ENCODE peak calls at places on chromosomes 11 and 22, in seven cellular contexts. A, S, R, Q, P, G and M are unnamed samples.
A peak's percentile ranks its signal among the peaks of the same experiment; 100 is the strongest.

GRCh38 chr11:27392715-27393114 is 29.7 kb upstream of the CCDC34 start:
- DNase-seq in A (no peak), S (no peak), R (no peak), Q (no peak), P (no peak), G (peak; percentile 90), M (no peak)

GRCh38 chr22:41479671-41480396 is 10.9 kb downstream of the ACO2 start:
- DNase-seq in A (no peak), S (no peak), R (no peak), Q (no peak), P (no peak), G (peak; percentile 73), M (no peak)

GRCh38 chr11:131430466-131431176 is 60.2 kb downstream of the NTM start:
- DNase-seq in A (no peak), S (no peak), R (no peak), Q (no peak), P (no peak), G (no peak), M (no peak)

GRCh38 chr11:104073950-104074349 is 37.5 kb downstream of the DDI1 start:
- DNase-seq in A (no peak), S (no peak), R (no peak), Q (no peak), P (peak; percentile 12), G (peak; percentile 58), M (no peak)

GRCh38 chr11:106306942-106307341 is 229.5 kb downstream of the AASDHPPT start:
- DNase-seq in A (no peak), S (no peak), R (no peak), Q (no peak), P (no peak), G (no peak), M (no peak)

GRCh38 chr11:126669416-126669815 is 313.9 kb downstream of the ST3GAL4 start:
- DNase-seq in A (no peak), S (no peak), R (no peak), Q (no peak), P (no peak), G (peak; percentile 74), M (no peak)

GRCh38 chr11:2586091-2586792 is 113.6 kb downstream of the KCNQ1OT1 start:
- DNase-seq in A (peak; percentile 45), S (peak; percentile 82), R (no peak), Q (peak; percentile 13), P (no peak), G (no peak), M (peak; percentile 62)

GRCh38 chr11:1760351-1761109 is 3.2 kb downstream of the CTSD start:
- DNase-seq in A (peak; percentile 90), S (peak; percentile 95), R (peak; percentile 60), Q (peak; percentile 86), P (no peak), G (peak; percentile 52), M (no peak)

GRCh38 chr11:28674432-28675076 is 566.4 kb downstream of the METTL15 start:
- DNase-seq in A (no peak), S (no peak), R (no peak), Q (no peak), P (no peak), G (peak; percentile 67), M (no peak)

GRCh38 chr22:18109410-18110193 is 1.0 kb upstream of the TUBA8 start:
- DNase-seq in A (no peak), S (no peak), R (no peak), Q (no peak), P (no peak), G (no peak), M (no peak)

GRCh38 chr11:67354314-67355022 is 1.1 kb upstream of the POLD4 start:
- DNase-seq in A (peak; percentile 80), S (peak; percentile 90), R (peak; percentile 87), Q (peak; percentile 68), P (no peak), G (peak; percentile 98), M (no peak)

GRCh38 chr11:11513438-11513837 is 108.4 kb downstream of the GALNT18 start:
- DNase-seq in A (no peak), S (no peak), R (no peak), Q (no peak), P (no peak), G (no peak), M (no peak)

GRCh38 chr11:1652026-1652425 is 22.5 kb downstream of the KRTAP5-5 start:
- DNase-seq in A (no peak), S (peak; percentile 80), R (no peak), Q (no peak), P (no peak), G (no peak), M (peak; percentile 65)

GRCh38 chr22:37030560-37031281 is 11.2 kb downstream of the MPST start:
- DNase-seq in A (no peak), S (no peak), R (no peak), Q (no peak), P (no peak), G (no peak), M (no peak)

GRCh38 chr11:45400594-45400993 is 114.5 kb upstream of the SYT13 start:
- DNase-seq in A (no peak), S (peak; percentile 73), R (no peak), Q (no peak), P (no peak), G (peak; percentile 73), M (no peak)

GRCh38 chr11:11382858-11383532 is 29.9 kb upstream of the CSNK2A3 start:
- DNase-seq in A (no peak), S (peak; percentile 54), R (no peak), Q (no peak), P (no peak), G (no peak), M (no peak)

GRCh38 chr22:29093501-29093921 is 20.7 kb downstream of the KREMEN1 start:
- DNase-seq in A (no peak), S (no peak), R (no peak), Q (no peak), P (no peak), G (peak; percentile 70), M (no peak)

GRCh38 chr11:96328395-96329010 is 14.5 kb downstream of the MAML2 start:
- DNase-seq in A (no peak), S (no peak), R (no peak), Q (no peak), P (no peak), G (peak; percentile 59), M (no peak)

GRCh38 chr22:46293591-46294260 is 2.9 kb upstream of the GTSE1 start:
- DNase-seq in A (no peak), S (no peak), R (no peak), Q (no peak), P (peak; percentile 85), G (peak; percentile 53), M (no peak)

GRCh38 chr11:125253795-125254525 is 89.4 kb downstream of the PKNOX2 start:
- DNase-seq in A (no peak), S (no peak), R (no peak), Q (no peak), P (no peak), G (no peak), M (no peak)

GRCh38 chr11:108035690-108036089 is 27.0 kb downstream of the CUL5 start:
- DNase-seq in A (no peak), S (no peak), R (no peak), Q (no peak), P (no peak), G (peak; percentile 38), M (no peak)

GRCh38 chr11:131888230-131888826 is 517.9 kb downstream of the NTM start:
- DNase-seq in A (no peak), S (no peak), R (no peak), Q (no peak), P (no peak), G (peak; percentile 96), M (no peak)

GRCh38 chr11:35178862-35179261 is 39.9 kb downstream of the CD44 start:
- DNase-seq in A (no peak), S (no peak), R (no peak), Q (no peak), P (no peak), G (peak; percentile 35), M (no peak)

GRCh38 chr22:31036671-31037550 is 44.2 kb upstream of the SMTN start:
- DNase-seq in A (no peak), S (no peak), R (no peak), Q (no peak), P (no peak), G (peak; percentile 53), M (no peak)

GRCh38 chr11:62654297-62654696 is 1.2 kb upstream of the INTS5 start:
- DNase-seq in A (no peak), S (no peak), R (no peak), Q (no peak), P (no peak), G (no peak), M (no peak)

GRCh38 chr11:79663012-79663411 is 222.2 kb upstream of the TENM4 start:
- DNase-seq in A (no peak), S (no peak), R (no peak), Q (no peak), P (no peak), G (no peak), M (no peak)

GRCh38 chr11:112453601-112454577 is 193.2 kb upstream of the PLET1 start:
- DNase-seq in A (peak; percentile 58), S (no peak), R (no peak), Q (peak; percentile 47), P (peak; percentile 18), G (peak; percentile 12), M (no peak)
- TF ChIP-seq CTCF in A (peak; percentile 66), S (no peak), R (peak; percentile 37), Q (peak; percentile 19), P (peak; percentile 32), G (peak; percentile 33), M (peak; percentile 65)

GRCh38 chr11:57567512-57568329 is at the start of gene UBE2L6:
- DNase-seq in A (peak; percentile 85), S (peak; percentile 91), R (peak; percentile 19), Q (peak; percentile 85), P (peak; percentile 64), G (no peak), M (peak; percentile 77)
- TF ChIP-seq CTCF in A (peak; percentile 89), S (no peak), R (no peak), Q (no peak), P (no peak), G (peak; percentile 39), M (no peak)

GRCh38 chr22:20432244-20432686 is 5.4 kb downstream of the SCARF2 start:
- DNase-seq in A (no peak), S (peak; percentile 82), R (no peak), Q (no peak), P (no peak), G (no peak), M (no peak)

GRCh38 chr22:20430101-20430640 is 7.5 kb downstream of the SCARF2 start:
- DNase-seq in A (no peak), S (peak; percentile 86), R (no peak), Q (no peak), P (no peak), G (no peak), M (no peak)

GRCh38 chr22:20431520-20432237 is 5.9 kb downstream of the SCARF2 start:
- DNase-seq in A (no peak), S (peak; percentile 84), R (no peak), Q (no peak), P (no peak), G (no peak), M (no peak)

GRCh38 chr22:20429254-20430100 is 8.1 kb downstream of the SCARF2 start:
- DNase-seq in A (no peak), S (peak; percentile 91), R (no peak), Q (peak; percentile 83), P (peak; percentile 74), G (no peak), M (no peak)

GRCh38 chr22:20430641-20431519 is 6.7 kb downstream of the SCARF2 start:
- DNase-seq in A (no peak), S (peak; percentile 87), R (no peak), Q (peak; percentile 64), P (no peak), G (no peak), M (no peak)
- TF ChIP-seq CTCF in A (peak; percentile 38), S (no peak), R (peak; percentile 28), Q (peak; percentile 29), P (no peak), G (no peak), M (peak; percentile 69)

GRCh38 chr11:65425105-65425970 is 2.7 kb downstream of the NEAT1 start:
- DNase-seq in A (peak; percentile 56), S (peak; percentile 85), R (no peak), Q (peak; percentile 60), P (peak; percentile 87), G (peak; percentile 78), M (no peak)
- TF ChIP-seq CTCF in A (no peak), S (no peak), R (no peak), Q (no peak), P (no peak), G (no peak), M (peak; percentile 54)